ENCODE peak calls at places on chromosomes 12 and 14, in four cellular contexts. One of them, this sample, is unnamed.

GRCh38 chr14:105430535-105430934 is 10.9 kb downstream of the MTA1 start:
- DNase-seq in stomach: no peak
- DNase-seq in left lung: no peak
- DNase-seq in substantia nigra: no peak
- DNase-seq in this sample: peak; percentile 56

GRCh38 chr14:71665157-71665556 is 267.1 kb upstream of the RGS6 start:
- DNase-seq in stomach: no peak
- DNase-seq in substantia nigra: no peak
- DNase-seq in left lung: no peak
- DNase-seq in this sample: no peak

GRCh38 chr12:81627336-81628189 is 131.6 kb downstream of the PPFIA2 start:
- DNase-seq in substantia nigra: no peak
- DNase-seq in stomach: no peak
- DNase-seq in left lung: no peak
- DNase-seq in this sample: no peak

GRCh38 chr12:113835913-113836312 is 130.2 kb downstream of the RBM19 start:
- DNase-seq in stomach: no peak
- DNase-seq in left lung: no peak
- DNase-seq in substantia nigra: no peak
- DNase-seq in this sample: no peak

GRCh38 chr14:42110167-42110566 is 503.5 kb downstream of the LRFN5 start:
- DNase-seq in left lung: no peak
- DNase-seq in stomach: no peak
- DNase-seq in substantia nigra: no peak
- DNase-seq in this sample: no peak

GRCh38 chr12:12265035-12265434 is 1.8 kb downstream of the LRP6 start:
- DNase-seq in substantia nigra: no peak
- DNase-seq in stomach: no peak
- DNase-seq in left lung: no peak
- DNase-seq in this sample: no peak

GRCh38 chr12:87157791-87158190 is 871.4 kb downstream of the C12orf50 start:
- DNase-seq in stomach: no peak
- DNase-seq in substantia nigra: no peak
- DNase-seq in left lung: no peak
- DNase-seq in this sample: no peak

GRCh38 chr12:132554857-132555630 is 55.3 kb downstream of the LRCOL1 start:
- DNase-seq in left lung: no peak
- DNase-seq in substantia nigra: no peak
- DNase-seq in stomach: no peak
- DNase-seq in this sample: no peak

GRCh38 chr14:102481791-102482238 is 27.8 kb downstream of the ANKRD9 start:
- DNase-seq in stomach: no peak
- DNase-seq in substantia nigra: no peak
- DNase-seq in left lung: no peak
- DNase-seq in this sample: no peak

GRCh38 chr12:92624236-92624635 is 78.6 kb upstream of the PLEKHG7 start:
- DNase-seq in stomach: no peak
- DNase-seq in substantia nigra: no peak
- DNase-seq in left lung: no peak
- DNase-seq in this sample: no peak

GRCh38 chr14:77144412-77145115 is 3.0 kb upstream of the ZDHHC22 start:
- DNase-seq in left lung: no peak
- DNase-seq in substantia nigra: no peak
- DNase-seq in stomach: no peak
- DNase-seq in this sample: no peak

GRCh38 chr12:130920711-130921381 is 32.9 kb upstream of the ADGRD1 start:
- DNase-seq in stomach: peak; percentile 33
- DNase-seq in substantia nigra: no peak
- DNase-seq in left lung: peak; percentile 86
- DNase-seq in this sample: no peak

GRCh38 chr12:47102845-47103666 is 23.3 kb upstream of the AMIGO2 start:
- DNase-seq in left lung: no peak
- DNase-seq in stomach: no peak
- DNase-seq in substantia nigra: no peak
- DNase-seq in this sample: no peak

GRCh38 chr14:97180304-97181200 is 383.4 kb downstream of the VRK1 start:
- DNase-seq in substantia nigra: no peak
- DNase-seq in left lung: no peak
- DNase-seq in stomach: no peak
- DNase-seq in this sample: no peak

GRCh38 chr14:92844220-92844619 is 50.1 kb downstream of the GOLGA5 start:
- DNase-seq in stomach: no peak
- DNase-seq in left lung: no peak
- DNase-seq in substantia nigra: no peak
- DNase-seq in this sample: no peak

GRCh38 chr12:10571141-10571540 is 42.3 kb downstream of the MAGOHB start:
- DNase-seq in left lung: no peak
- DNase-seq in stomach: no peak
- DNase-seq in substantia nigra: no peak
- DNase-seq in this sample: no peak
- H3K27ac ChIP-seq in left lung: no peak overlapping the region
- H3K27ac ChIP-seq in stomach: no peak overlapping the region
- H3K27ac ChIP-seq in substantia nigra: no peak overlapping the region
- H3K27ac ChIP-seq in this sample: no peak overlapping the region

GRCh38 chr14:103626150-103626850 is 2.7 kb upstream of the KLC1 start:
- DNase-seq in left lung: no peak
- DNase-seq in stomach: no peak
- DNase-seq in substantia nigra: no peak
- DNase-seq in this sample: no peak
- H3K27ac ChIP-seq in left lung: no peak overlapping the region
- H3K27ac ChIP-seq in stomach: peak overlapping the region; percentile 49
- H3K27ac ChIP-seq in substantia nigra: no peak overlapping the region
- H3K27ac ChIP-seq in this sample: no peak overlapping the region

GRCh38 chr14:61504841-61505340 is 183.5 kb downstream of the PRKCH start:
- DNase-seq in substantia nigra: no peak
- DNase-seq in left lung: no peak
- DNase-seq in stomach: no peak
- DNase-seq in this sample: no peak

GRCh38 chr14:61500046-61500445 is 178.7 kb downstream of the PRKCH start:
- DNase-seq in left lung: no peak
- DNase-seq in substantia nigra: no peak
- DNase-seq in stomach: no peak
- DNase-seq in this sample: no peak

GRCh38 chr14:61501714-61502458 is 180.5 kb downstream of the PRKCH start:
- DNase-seq in left lung: no peak
- DNase-seq in stomach: no peak
- DNase-seq in substantia nigra: no peak
- DNase-seq in this sample: no peak

GRCh38 chr14:61503167-61503801 is 181.9 kb downstream of the PRKCH start:
- DNase-seq in substantia nigra: no peak
- DNase-seq in left lung: no peak
- DNase-seq in stomach: no peak
- DNase-seq in this sample: no peak

DNA sequence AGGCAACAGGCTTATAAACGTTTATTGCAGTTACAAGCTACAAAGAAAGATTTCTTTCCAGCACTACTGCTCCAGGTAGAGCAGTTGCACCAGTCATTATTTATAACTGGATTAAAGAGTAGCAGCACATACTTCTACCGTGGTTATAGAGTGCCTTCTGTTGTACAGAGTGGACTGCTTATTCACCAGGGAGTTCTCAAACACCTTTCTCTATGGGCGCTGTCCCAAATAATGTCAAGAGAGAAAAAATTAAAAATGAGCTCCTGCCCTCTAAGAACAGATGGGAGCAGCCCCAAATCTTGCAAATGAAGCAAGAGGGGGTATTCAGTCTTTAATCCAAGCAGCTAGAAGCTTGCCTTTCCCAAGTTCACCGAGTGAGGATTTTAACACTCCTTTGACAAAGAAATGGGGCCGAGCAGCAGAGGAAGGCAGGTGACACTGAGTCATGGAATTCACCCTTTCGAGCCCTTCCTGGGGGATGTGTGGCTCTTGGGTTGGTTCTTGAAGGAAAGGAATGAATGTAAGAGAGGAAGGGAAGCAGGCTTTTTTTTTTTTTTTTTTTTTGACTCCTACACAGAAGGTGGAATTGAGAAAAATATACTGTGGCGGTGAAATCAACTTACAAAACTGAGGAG is 181.2 kb downstream of the PRKCH start:
- DNase-seq in left lung: no peak
- DNase-seq in stomach: no peak
- DNase-seq in substantia nigra: no peak
- DNase-seq in this sample: no peak
- H3K27ac ChIP-seq in left lung: peak overlapping the region; percentile 72
- H3K27ac ChIP-seq in stomach: peak overlapping the region; percentile 2
- H3K27ac ChIP-seq in substantia nigra: no peak overlapping the region
- H3K27ac ChIP-seq in this sample: no peak overlapping the region

DNA sequence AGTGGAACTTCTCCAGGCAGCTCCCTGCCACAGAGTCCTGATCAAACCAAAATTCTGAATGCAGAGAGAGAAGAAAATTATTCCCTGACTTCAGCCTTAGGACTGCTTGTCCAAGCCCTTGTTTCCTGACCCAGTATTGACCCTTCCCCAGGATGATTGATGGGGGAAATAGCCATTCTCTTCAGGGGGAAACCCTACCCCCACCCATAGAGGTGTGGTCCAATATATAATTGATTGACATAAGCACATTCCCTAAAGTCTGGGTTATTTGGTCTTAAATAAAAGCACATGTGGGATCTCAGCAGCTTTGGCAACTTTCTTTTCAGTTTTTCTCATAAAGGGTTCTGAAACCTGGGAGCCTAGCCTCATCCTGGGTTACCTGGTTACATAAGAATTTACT is 201.2 kb upstream of the DDHD1 start:
- DNase-seq in stomach: no peak
- DNase-seq in left lung: no peak
- DNase-seq in substantia nigra: no peak
- DNase-seq in this sample: no peak
- H3K27ac ChIP-seq in stomach: no peak overlapping the region
- H3K27ac ChIP-seq in left lung: no peak overlapping the region
- H3K27ac ChIP-seq in substantia nigra: no peak overlapping the region
- H3K27ac ChIP-seq in this sample: no peak overlapping the region

DNA sequence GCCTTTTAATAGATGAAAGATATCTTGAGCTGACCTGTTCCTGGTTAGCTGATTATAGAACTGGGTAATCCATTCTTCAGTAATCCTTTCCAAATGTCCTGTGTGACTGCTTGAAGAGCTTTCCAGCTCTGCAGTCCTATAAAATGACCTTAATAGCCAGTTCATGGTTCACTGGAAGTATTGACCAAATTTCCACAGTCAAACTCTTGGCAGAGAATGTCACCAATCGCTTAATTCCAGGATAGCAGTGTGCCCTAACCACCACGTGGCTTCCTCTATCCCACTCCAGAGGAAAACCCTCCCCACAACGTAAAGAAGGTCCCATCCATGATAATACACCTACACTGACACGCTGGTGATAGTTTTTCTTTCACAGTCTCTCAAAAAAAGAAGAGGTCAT is 17.4 kb downstream of the PRKAB1 start:
- DNase-seq in stomach: no peak
- DNase-seq in left lung: no peak
- DNase-seq in substantia nigra: no peak
- DNase-seq in this sample: no peak
- H3K27ac ChIP-seq in stomach: peak overlapping the region; percentile 73
- H3K27ac ChIP-seq in left lung: no peak overlapping the region
- H3K27ac ChIP-seq in substantia nigra: no peak overlapping the region
- H3K27ac ChIP-seq in this sample: no peak overlapping the region

This sample was measured in pancreas.